ENCODE peak calls at places on chromosomes 4 and X, in seven cellular contexts. X, U, C, J, D, Z and Y are unnamed samples.

GRCh38 chr4:165502919-165503907 is 124.4 kb downstream of the CPE start:
- DNase-seq in U (no peak), J (no peak), C (peak; percentile 5), D (no peak), X (peak; percentile 57), Z (peak; percentile 65), Y (no peak)

GRCh38 chr4:81314196-81314896 is 99.3 kb upstream of the PRKG2 start:
- DNase-seq in D (no peak), X (no peak), U (no peak), J (peak; percentile 63), Z (peak; percentile 93), C (peak; percentile 91), Y (no peak)

GRCh38 chrX:71579990-71580380 is 1.7 kb downstream of the GCNA start:
- DNase-seq in J (no peak), D (no peak), C (no peak), Z (no peak), U (no peak), X (no peak), Y (no peak)

GRCh38 chrX:135384161-135384836 is 37.4 kb upstream of the SMIM10L2A start:
- DNase-seq in C (no peak), X (no peak), D (no peak), J (no peak), U (peak; percentile 15), Z (no peak), Y (no peak)

GRCh38 chr4:82282875-82283274 is 90.9 kb downstream of the HNRNPD start:
- DNase-seq in X (no peak), U (no peak), D (no peak), J (no peak), Z (peak; percentile 15), C (no peak), Y (no peak)

GRCh38 chr4:147683172-147683571 is 791 bp downstream of the PRMT9 start:
- DNase-seq in U (no peak), C (peak; percentile 32), D (peak; percentile 29), Z (peak; percentile 41), X (peak; percentile 29), J (no peak), Y (peak; percentile 42)

GRCh38 chrX:44462851-44463250 is 79.8 kb downstream of the FUNDC1 start:
- DNase-seq in J (peak; percentile 34), X (peak; percentile 53), Z (no peak), U (no peak), D (no peak), C (peak; percentile 4), Y (no peak)

GRCh38 chr4:5458676-5459075 is 249.7 kb downstream of the EVC2 start:
- DNase-seq in X (no peak), U (no peak), D (no peak), J (no peak), Z (no peak), C (no peak), Y (no peak)

GRCh38 chrX:11105080-11105479 is 6.1 kb upstream of the HCCS start:
- DNase-seq in Z (no peak), J (no peak), C (peak; percentile 54), X (peak; percentile 69), D (no peak), U (no peak), Y (no peak)

GRCh38 chrX:46703980-46704379 is 54.9 kb downstream of the SLC9A7 start:
- DNase-seq in Z (no peak), U (no peak), X (peak; percentile 43), D (no peak), J (no peak), C (no peak), Y (no peak)

GRCh38 chrX:143634373-143634685 is 1.6 kb downstream of the SLITRK4 start:
- DNase-seq in J (no peak), X (no peak), Z (no peak), D (no peak), C (no peak), U (no peak), Y (no peak)

GRCh38 chrX:101397779-101398178 is 7.0 kb downstream of the RPL36A start:
- DNase-seq in D (no peak), U (no peak), X (peak; percentile 18), Z (peak; percentile 24), J (no peak), C (peak; percentile 26), Y (no peak)

GRCh38 chrX:17170973-17171372 is 204.0 kb upstream of the NHS start:
- DNase-seq in J (no peak), X (no peak), Z (peak; percentile 8), U (no peak), D (no peak), C (no peak), Y (no peak)

GRCh38 chr4:113368056-113368455 is 318.6 kb downstream of the ANK2 start:
- DNase-seq in X (peak; percentile 88), J (no peak), U (no peak), C (peak; percentile 97), Z (no peak), D (no peak), Y (no peak)

GRCh38 chrX:12307961-12308360 is 169.7 kb downstream of the FRMPD4 start:
- DNase-seq in Z (no peak), D (no peak), X (no peak), U (no peak), J (no peak), C (no peak), Y (no peak)

GRCh38 chrX:24415921-24416320 is 49.2 kb upstream of the PDK3 start:
- DNase-seq in C (no peak), D (no peak), J (no peak), X (no peak), U (no peak), Z (no peak), Y (no peak)

GRCh38 chr4:56654238-56654632 is 26.9 kb downstream of the HOPX start:
- DNase-seq in J (no peak), D (peak; percentile 40), U (no peak), Z (no peak), X (peak; percentile 36), C (no peak), Y (no peak)

GRCh38 chr4:128424524-128425195 is 137.0 kb upstream of the PGRMC2 start:
- DNase-seq in J (no peak), X (peak; percentile 40), C (peak; percentile 21), D (no peak), Z (no peak), U (no peak), Y (no peak)

GRCh38 chrX:107700317-107700774 is 72.0 kb downstream of the PRPS1 start:
- DNase-seq in C (no peak), U (no peak), D (peak; percentile 61), X (peak; percentile 30), J (no peak), Z (peak; percentile 74), Y (no peak)

DNA sequence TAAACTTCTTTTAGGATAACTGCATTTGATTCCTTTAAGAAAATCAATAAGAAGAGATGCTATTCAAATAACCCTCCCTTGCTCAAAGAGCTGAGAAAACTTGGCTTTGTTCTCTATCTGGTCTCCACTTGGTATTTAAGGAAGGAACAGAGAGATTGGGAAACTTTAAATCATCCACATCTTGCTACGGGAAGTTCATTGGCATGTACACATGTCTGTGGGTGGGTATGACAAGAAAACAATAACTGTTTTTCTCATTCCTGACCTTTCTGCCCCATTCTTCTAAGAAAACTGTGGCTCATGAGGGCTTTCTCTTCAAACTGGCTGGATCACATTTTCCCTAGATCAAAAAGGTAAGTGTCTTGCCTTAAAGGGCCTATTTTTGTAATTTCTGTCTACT is 6.0 kb downstream of the SEL1L3 start:
- DNase-seq in C (no peak), X (no peak), Z (no peak), D (no peak), U (no peak), J (no peak), Y (no peak)
- H3K4me1 ChIP-seq in C (peaks cover 13% of the 10 kb centered on the region), X (peaks cover 2% of the 10 kb centered on the region), Z (peaks cover 11% of the 10 kb centered on the region), D (no peaks in the 10 kb centered on the region), U (peaks cover 46% of the 10 kb centered on the region), J (peaks cover 23% of the 10 kb centered on the region), Y (peaks cover 30% of the 10 kb centered on the region)

DNA sequence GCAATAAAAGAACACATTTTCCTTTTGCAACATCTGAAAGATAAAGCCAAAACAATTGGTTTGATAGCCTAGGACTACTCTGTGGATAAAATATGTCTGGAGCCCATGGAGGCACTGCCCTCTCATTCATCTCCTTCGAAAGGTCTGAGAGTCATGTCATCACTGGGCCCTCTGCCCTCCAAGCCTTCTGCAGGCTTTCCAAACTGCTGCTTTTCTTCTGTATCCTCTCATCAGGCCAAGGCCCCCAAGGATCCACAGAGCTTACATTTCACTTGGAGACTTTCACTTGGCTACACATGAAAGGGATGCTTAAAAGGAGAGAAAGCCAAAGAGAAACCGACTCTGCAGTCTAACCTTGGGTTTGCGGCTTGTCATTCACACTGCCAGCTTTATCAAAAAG is 109.9 kb downstream of the SH3RF1 start:
- DNase-seq in J (no peak), Z (no peak), D (peak; percentile 23), U (no peak), X (peak; percentile 56), C (no peak), Y (no peak)
- H3K4me1 ChIP-seq in J (peaks cover 3% of the 10 kb centered on the region), Z (peaks cover 24% of the 10 kb centered on the region), D (no peaks in the 10 kb centered on the region), U (no peaks in the 10 kb centered on the region), X (peaks cover 15% of the 10 kb centered on the region), C (peaks cover 26% of the 10 kb centered on the region), Y (no peaks in the 10 kb centered on the region)

DNA sequence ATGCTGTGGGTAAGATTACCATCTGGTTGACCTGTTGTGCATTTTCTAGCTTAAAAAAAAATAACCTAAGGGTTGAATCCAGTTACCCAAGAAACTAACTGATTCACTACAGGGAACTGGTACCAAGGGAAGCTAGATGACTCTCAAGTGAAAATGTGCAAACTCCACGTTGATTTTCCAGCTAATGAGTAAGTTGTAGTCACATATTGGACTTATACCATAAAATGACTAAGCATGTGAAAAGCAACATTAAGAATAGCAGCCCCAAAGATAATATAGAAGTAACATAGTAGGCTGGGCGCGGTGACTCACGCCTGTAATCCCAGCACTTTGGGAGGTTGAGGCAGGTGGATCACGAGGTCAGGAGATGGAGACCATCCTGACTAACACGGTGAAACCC is 270.9 kb downstream of the SPRY1 start:
- DNase-seq in C (peak; percentile 93), D (no peak), Z (no peak), U (no peak), X (peak; percentile 70), J (no peak), Y (no peak)
- H3K4me1 ChIP-seq in C (no peaks in the 10 kb centered on the region), D (peaks cover 3% of the 10 kb centered on the region), Z (no peaks in the 10 kb centered on the region), U (no peaks in the 10 kb centered on the region), X (no peaks in the 10 kb centered on the region), J (no peaks in the 10 kb centered on the region), Y (peaks cover 9% of the 10 kb centered on the region)

GRCh38 chrX:129144172-129145038 is 378.9 kb downstream of the SMARCA1 start:
- DNase-seq in Z (no peak), J (no peak), C (no peak), X (peak; percentile 13), U (no peak), D (no peak), Y (no peak)

GRCh38 chrX:129145898-129146297 is 377.4 kb downstream of the SMARCA1 start:
- DNase-seq in D (no peak), Z (no peak), U (no peak), J (no peak), X (no peak), C (no peak), Y (no peak)

GRCh38 chrX:129139837-129140679 is 383.2 kb downstream of the SMARCA1 start:
- DNase-seq in J (no peak), X (peak; percentile 35), D (no peak), Z (no peak), C (no peak), U (no peak), Y (no peak)

DNA sequence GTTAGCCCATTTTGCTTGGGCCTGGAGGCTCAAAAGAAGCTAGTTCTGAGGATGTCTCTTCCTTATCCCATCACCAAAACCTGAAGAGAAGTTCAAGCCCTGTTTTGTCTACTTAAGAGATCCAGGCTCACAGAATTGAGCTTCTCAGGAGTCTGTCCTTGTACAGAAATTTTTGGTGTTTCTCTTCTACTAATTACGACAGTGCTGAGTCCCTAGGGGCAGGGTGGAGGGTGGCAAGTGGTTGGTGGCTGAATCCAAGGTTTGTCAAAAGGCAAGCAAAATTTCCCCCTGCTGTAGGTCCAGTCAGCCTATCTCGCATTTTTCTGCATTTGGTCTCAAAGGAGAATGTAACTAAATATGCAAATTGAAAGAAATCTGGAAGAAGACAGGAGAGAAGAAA is 377.9 kb downstream of the SMARCA1 start:
- DNase-seq in X (no peak), Z (no peak), J (no peak), C (no peak), U (no peak), D (no peak), Y (no peak)
- H3K4me1 ChIP-seq in X (no peaks in the 10 kb centered on the region), Z (no peaks in the 10 kb centered on the region), J (no peaks in the 10 kb centered on the region), C (no peaks in the 10 kb centered on the region), U (no peaks in the 10 kb centered on the region), D (no peaks in the 10 kb centered on the region), Y (no peaks in the 10 kb centered on the region)